ENCODE peak calls at places on chromosome 4, in four cellular contexts. E is PC-3, R is GM23248, Z is MM.1S. A is an unnamed sample.

GRCh38 chr4:4541661-4542570 is at the start of gene STX18:
- DNase-seq in E (peak; percentile 76), R (peak; percentile 89), Z (peak; percentile 87), A (peak; percentile 91)

GRCh38 chr4:78056265-78057129 is 626 bp upstream of the FRAS1 start:
- DNase-seq in E (peak; percentile 92), R (peak; percentile 85), Z (no peak), A (peak; percentile 96)

GRCh38 chr4:71241467-71242401 is 97.1 kb upstream of the SLC4A4 start:
- DNase-seq in E (no peak), R (no peak), Z (no peak), A (no peak)

GRCh38 chr4:181301735-181302380 is 941.3 kb upstream of the TENM3 start:
- DNase-seq in E (peak; percentile 33), R (peak; percentile 3), Z (peak; percentile 73), A (peak; percentile 83)

GRCh38 chr4:129223955-129224354 is 128.0 kb downstream of the C4orf33 start:
- DNase-seq in E (no peak), R (no peak), Z (no peak), A (no peak)

GRCh38 chr4:119589165-119589564 is 39.4 kb downstream of the PDE5A start:
- DNase-seq in E (no peak), R (no peak), Z (no peak), A (no peak)

GRCh38 chr4:13866881-13867280 is 239.4 kb upstream of the BOD1L1 start:
- DNase-seq in E (peak; percentile 24), R (no peak), Z (no peak), A (no peak)

GRCh38 chr4:150818661-150819060 is 196.4 kb downstream of the LRBA start:
- DNase-seq in E (peak; percentile 53), R (peak; percentile 25), Z (no peak), A (no peak)

GRCh38 chr4:150018257-150018656 is 60.0 kb upstream of the DCLK2 start:
- DNase-seq in E (no peak), R (no peak), Z (no peak), A (no peak)

GRCh38 chr4:176066757-176067156 is 1.1 kb downstream of the WDR17 start:
- DNase-seq in E (no peak), R (no peak), Z (no peak), A (no peak)

GRCh38 chr4:123786955-123787354 is 390.4 kb downstream of the SPRY1 start:
- DNase-seq in E (no peak), R (peak; percentile 25), Z (no peak), A (no peak)

GRCh38 chr4:128757712-128758111 is 51.8 kb upstream of the JADE1 start:
- DNase-seq in E (no peak), R (no peak), Z (peak; percentile 71), A (peak; percentile 63)

GRCh38 chr4:164402554-164402953 is 351.4 kb upstream of the SMIM31 start:
- DNase-seq in E (peak; percentile 34), R (no peak), Z (no peak), A (no peak)

GRCh38 chr4:20248155-20248558 is 3.5 kb upstream of the SLIT2 start:
- DNase-seq in E (peak; percentile 82), R (peak; percentile 90), Z (peak; percentile 43), A (peak; percentile 71)

GRCh38 chr4:7638463-7638862 is 203.7 kb upstream of the PSAPL1 start:
- DNase-seq in E (no peak), R (no peak), Z (no peak), A (no peak)

GRCh38 chr4:3799496-3799895 is 33.3 kb downstream of the ADRA2C start:
- DNase-seq in E (no peak), R (no peak), Z (no peak), A (no peak)

GRCh38 chr4:7333801-7334421 is 100.8 kb downstream of the PSAPL1 start:
- DNase-seq in E (no peak), R (no peak), Z (no peak), A (no peak)

GRCh38 chr4:65656008-65656407 is 14.3 kb downstream of the EPHA5 start:
- DNase-seq in E (no peak), R (no peak), Z (no peak), A (no peak)

GRCh38 chr4:171983935-171984805 is 171.0 kb downstream of the GALNTL6 start:
- DNase-seq in E (no peak), R (no peak), Z (no peak), A (no peak)

GRCh38 chr4:151422862-151423261 is 13.9 kb downstream of the FHIP1A start:
- DNase-seq in E (no peak), R (no peak), Z (no peak), A (no peak)

GRCh38 chr4:21790437-21791029 is 158.0 kb downstream of the KCNIP4 start:
- DNase-seq in E (peak; percentile 78), R (peak; percentile 63), Z (peak; percentile 39), A (peak; percentile 46)

GRCh38 chr4:76197971-76198410 is 15.6 kb downstream of the SCARB2 start:
- DNase-seq in E (no peak), R (peak; percentile 77), Z (peak; percentile 78), A (no peak)

GRCh38 chr4:99161700-99162099 is 17.6 kb upstream of the ADH4 start:
- DNase-seq in E (no peak), R (no peak), Z (no peak), A (no peak)

GRCh38 chr4:186810613-186811150 is 87.0 kb upstream of the FAT1 start:
- DNase-seq in E (no peak), R (no peak), Z (no peak), A (no peak)

GRCh38 chr4:153000068-153000420 is 63.9 kb downstream of the FHDC1 start:
- DNase-seq in E (no peak), R (no peak), Z (no peak), A (no peak)

GRCh38 chr4:169189372-169189771 is 81.4 kb downstream of the SH3RF1 start:
- DNase-seq in E (no peak), R (no peak), Z (no peak), A (no peak)

GRCh38 chr4:183183906-183184535 is 85.0 kb downstream of the WWC2 start:
- DNase-seq in E (no peak), R (no peak), Z (no peak), A (no peak)

GRCh38 chr4:100062921-100063320 is 112.8 kb upstream of the H2AZ1 start:
- DNase-seq in E (peak; percentile 14), R (peak; percentile 5), Z (no peak), A (no peak)

GRCh38 chr4:153464068-153464467 is 2.1 kb upstream of the TMEM131L start:
- DNase-seq in E (peak; percentile 12), R (no peak), Z (no peak), A (no peak)

GRCh38 chr4:144267084-144267483 is 126.6 kb upstream of the GYPA start:
- DNase-seq in E (no peak), R (no peak), Z (no peak), A (no peak)

GRCh38 chr4:110085131-110085530 is 113.3 kb downstream of the ELOVL6 start:
- DNase-seq in E (peak; percentile 26), R (no peak), Z (peak; percentile 31), A (no peak)

GRCh38 chr4:159191989-159192388 is 89.1 kb downstream of the RAPGEF2 start:
- DNase-seq in E (peak; percentile 81), R (peak; percentile 85), Z (no peak), A (peak; percentile 92)

GRCh38 chr4:154464654-154465053 is 26.9 kb downstream of the DCHS2 start:
- DNase-seq in E (no peak), R (peak; percentile 4), Z (no peak), A (no peak)
- TF ChIP-seq EZH2phosphoT487 in E (no peak), R (no peak), Z (no peak), A (no peak)

GRCh38 chr4:185774076-185774731 is 37.8 kb downstream of the SORBS2 start:
- DNase-seq in E (no peak), R (no peak), Z (no peak), A (no peak)
- H3K27ac ChIP-seq in E (no peak overlapping the region), R (no peak overlapping the region), Z (no peak overlapping the region), A (no peak overlapping the region)

DNA sequence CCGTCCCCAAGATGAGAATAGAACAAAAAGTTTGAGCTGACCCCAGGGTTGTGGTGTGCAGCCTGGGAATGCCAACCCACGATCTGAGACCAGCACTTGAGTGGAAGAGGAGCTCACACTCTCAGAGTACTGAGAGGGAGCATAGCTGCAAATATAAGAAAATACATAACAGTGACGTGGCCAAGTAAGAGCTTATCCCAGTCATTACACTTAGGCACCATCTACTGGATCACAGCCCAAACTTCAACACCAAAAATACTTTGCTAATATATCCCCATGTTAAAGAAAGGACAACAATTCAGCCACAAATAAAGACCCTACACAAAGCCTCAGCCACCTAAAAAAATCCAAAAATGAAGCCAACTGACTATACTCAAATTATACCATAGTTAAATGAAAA is 33.3 kb upstream of the CXCL6 start:
- DNase-seq in E (no peak), R (no peak), Z (no peak), A (no peak)
- TF ChIP-seq EZH2 in E (no peak), R (no peak), Z (no peak), A (no peak)

GRCh38 chr4:53913771-53914170 is 150.6 kb downstream of the CHIC2 start:
- DNase-seq in E (no peak), R (no peak), Z (no peak), A (no peak)
- TF ChIP-seq EZH2phosphoT487 in E (no peak), R (no peak), Z (no peak), A (no peak)

GRCh38 chr4:73732759-73733431 is 7.5 kb upstream of the CXCL8 start:
- DNase-seq in E (peak; percentile 7), R (no peak), Z (no peak), A (no peak)
- H3K27ac ChIP-seq in E (no peak overlapping the region), R (no peak overlapping the region), Z (no peak overlapping the region), A (no peak overlapping the region)

GRCh38 chr4:1406946-1407656 is 859 bp upstream of the NKX1-1 start:
- DNase-seq in E (no peak), R (no peak), Z (no peak), A (peak; percentile 34)

GRCh38 chr4:1406416-1406945 is at the start of gene NKX1-1:
- DNase-seq in E (no peak), R (no peak), Z (no peak), A (peak; percentile 58)

GRCh38 chr4:1405249-1405635 is 1.0 kb downstream of the NKX1-1 start:
- DNase-seq in E (no peak), R (no peak), Z (no peak), A (no peak)

GRCh38 chr4:1404573-1405248 is 1.5 kb downstream of the NKX1-1 start:
- DNase-seq in E (no peak), R (no peak), Z (no peak), A (peak; percentile 58)

GRCh38 chr4:1405636-1406415 is 416 bp downstream of the NKX1-1 start:
- DNase-seq in E (no peak), R (no peak), Z (no peak), A (peak; percentile 65)
- TF ChIP-seq EZH2 in E (no peak), R (peak; percentile 81), Z (no peak), A (peak; percentile 86)